ENCODE peak calls at places on chromosomes 16 and 17, in four cellular contexts. M, S, B and D are unnamed samples.

GRCh38 chr17:4155980-4156620 is 13.1 kb downstream of the CYB5D2 start:
- DNase-seq in S (no peak), B (no peak), M (no peak), D (no peak)

GRCh38 chr17:43849116-43849515 is 2.1 kb downstream of the CD300LG start:
- DNase-seq in B (no peak), M (no peak), S (no peak), D (no peak)

GRCh38 chr17:55383771-55384679 is 37.6 kb downstream of the MMD start:
- DNase-seq in B (no peak), M (no peak), S (no peak), D (peak; percentile 12)

GRCh38 chr16:85640254-85640558 is 27.1 kb downstream of the GSE1 start:
- DNase-seq in B (no peak), M (no peak), S (no peak), D (no peak)

GRCh38 chr16:4660454-4661007 is 32.8 kb upstream of the NUDT16L1 start:
- DNase-seq in S (no peak), B (peak; percentile 84), M (no peak), D (no peak)

GRCh38 chr17:10151667-10152496 is 46.5 kb downstream of the GAS7 start:
- DNase-seq in M (no peak), B (no peak), S (no peak), D (no peak)

GRCh38 chr17:20203021-20203420 is 193.9 kb downstream of the SPECC1 start:
- DNase-seq in M (no peak), S (no peak), B (no peak), D (no peak)

GRCh38 chr17:2396568-2397246 is 4.2 kb downstream of the MNT start:
- DNase-seq in M (peak; percentile 68), S (peak; percentile 88), B (peak; percentile 95), D (peak; percentile 52)

GRCh38 chr17:39671651-39672521 is 3.6 kb downstream of the PNMT start:
- DNase-seq in M (no peak), B (peak; percentile 67), S (peak; percentile 80), D (peak; percentile 59)

GRCh38 chr16:59729613-59730012 is 995.5 kb upstream of the GOT2 start:
- DNase-seq in M (no peak), B (no peak), S (no peak), D (no peak)

GRCh38 chr17:44132275-44132821 is 8.9 kb upstream of the HDAC5 start:
- DNase-seq in M (no peak), S (no peak), B (no peak), D (peak; percentile 77)

GRCh38 chr17:81578038-81578441 is 25.9 kb upstream of the FAAP100 start:
- DNase-seq in M (no peak), B (peak; percentile 24), S (no peak), D (no peak)

GRCh38 chr17:491086-492014 is 138.7 kb upstream of the RPH3AL start:
- DNase-seq in B (peak; percentile 51), S (peak; percentile 58), M (no peak), D (peak; percentile 73)
- TF ChIP-seq ETV6 in B (no peak), S (no peak), M (no peak), D (no peak)

DNA sequence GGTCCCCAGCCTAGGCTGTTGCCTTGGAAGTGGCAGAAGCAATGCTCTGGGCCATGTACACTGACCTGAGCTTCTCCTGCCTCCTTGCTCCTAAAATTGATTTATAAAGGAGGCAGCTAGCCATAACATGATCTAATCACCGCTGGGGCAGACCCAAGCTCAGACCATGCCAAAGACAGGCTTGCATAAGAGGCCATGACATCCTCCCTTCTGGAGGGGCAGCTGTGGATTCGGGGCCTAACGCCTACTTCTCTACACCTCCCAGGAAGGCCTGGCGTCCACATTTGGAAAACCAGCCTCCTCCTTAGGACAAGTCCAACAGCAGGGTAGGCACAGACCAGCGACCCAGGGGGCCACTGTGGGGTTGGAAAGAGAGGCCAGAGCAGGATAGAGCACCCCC is 12.4 kb downstream of the HSD11B2 start:
- DNase-seq in B (no peak), S (no peak), M (no peak), D (no peak)
- TF ChIP-seq ETV6 in B (no peak), S (no peak), M (no peak), D (no peak)

DNA sequence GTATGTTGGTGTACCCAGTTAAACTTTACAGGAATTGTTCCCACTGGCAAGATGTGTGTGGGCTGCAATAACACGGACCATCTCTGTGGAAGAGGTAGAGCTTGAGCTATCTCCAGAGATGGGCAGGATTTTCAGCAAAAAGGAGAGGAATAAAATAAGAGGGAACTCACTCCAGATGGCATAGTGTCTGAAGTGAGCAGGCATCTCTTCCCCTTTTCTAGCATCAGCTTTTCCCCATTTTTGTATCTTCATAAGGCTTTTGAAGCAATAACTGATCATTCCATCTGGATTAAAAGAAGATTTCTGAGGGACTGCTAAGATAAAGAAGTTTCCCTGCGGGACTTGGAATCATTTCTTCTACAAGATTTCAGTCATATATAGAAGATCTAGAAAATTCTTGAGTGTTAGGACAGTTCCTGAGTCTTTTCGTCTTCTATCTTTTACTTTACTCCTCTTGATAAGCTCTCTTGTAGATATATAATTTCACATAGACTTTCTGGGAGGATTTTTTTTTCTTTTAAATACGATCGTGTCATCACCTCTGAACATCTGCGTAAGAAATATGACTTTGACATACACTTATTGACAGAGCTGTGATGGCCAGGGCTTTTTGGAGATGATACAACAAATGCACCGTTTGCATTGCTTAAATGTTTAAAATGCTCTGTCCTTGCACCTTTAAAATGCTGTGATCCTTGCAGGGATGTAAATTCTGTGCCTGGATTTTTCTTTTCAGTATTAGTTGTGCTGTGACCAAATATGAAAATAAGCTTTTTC is 2.1 kb downstream of the CPD start:
- DNase-seq in M (no peak), S (no peak), B (no peak), D (no peak)
- TF ChIP-seq ETV6 in M (no peak), S (no peak), B (no peak), D (no peak)

GRCh38 chr16:27364493-27365141 is 37.4 kb upstream of the IL21R start:
- DNase-seq in B (peak; percentile 97), M (no peak), S (no peak), D (no peak)
- TF ChIP-seq ETV6 in B (no peak), M (no peak), S (no peak), D (no peak)

GRCh38 chr17:37831492-37831891 is 86.6 kb upstream of the HNF1B start:
- DNase-seq in M (no peak), B (peak; percentile 71), S (no peak), D (no peak)
- TF ChIP-seq ETV6 in M (no peak), B (no peak), S (no peak), D (no peak)